ENCODE peak calls at places on chromosomes 1 and 21, in six cellular contexts. One of them, this sample, is unnamed.

GRCh38 chr1:183264132-183264531 is 78.1 kb downstream of the LAMC2 start:
- DNase-seq in HTR-8/SVneo: no peak
- DNase-seq in IMR-90: no peak
- DNase-seq in heart right ventricle: no peak
- DNase-seq in fibroblast of mammary gland: no peak
- DNase-seq in CD4-positive, alpha-beta memory T cell: no peak
- DNase-seq in this sample: no peak

GRCh38 chr21:46153259-46154154 is 1.9 kb downstream of the FTCD start:
- DNase-seq in fibroblast of mammary gland: no peak
- DNase-seq in HTR-8/SVneo: no peak
- DNase-seq in IMR-90: no peak
- DNase-seq in CD4-positive, alpha-beta memory T cell: peak; percentile 12
- DNase-seq in heart right ventricle: peak; percentile 69
- DNase-seq in this sample: no peak

GRCh38 chr1:219488275-219488674 is 124.6 kb downstream of the ZC3H11B start:
- DNase-seq in fibroblast of mammary gland: no peak
- DNase-seq in CD4-positive, alpha-beta memory T cell: no peak
- DNase-seq in HTR-8/SVneo: no peak
- DNase-seq in heart right ventricle: no peak
- DNase-seq in IMR-90: no peak
- DNase-seq in this sample: no peak

GRCh38 chr1:87093286-87093685 is 178.9 kb downstream of the HS2ST1 start:
- DNase-seq in fibroblast of mammary gland: no peak
- DNase-seq in heart right ventricle: no peak
- DNase-seq in HTR-8/SVneo: no peak
- DNase-seq in IMR-90: peak; percentile 36
- DNase-seq in CD4-positive, alpha-beta memory T cell: no peak
- DNase-seq in this sample: no peak

GRCh38 chr1:167499657-167500056 is 18.7 kb downstream of the CD247 start:
- DNase-seq in CD4-positive, alpha-beta memory T cell: no peak
- DNase-seq in heart right ventricle: no peak
- DNase-seq in IMR-90: no peak
- DNase-seq in fibroblast of mammary gland: no peak
- DNase-seq in HTR-8/SVneo: no peak
- DNase-seq in this sample: peak; percentile 64

GRCh38 chr1:44354268-44354839 is 703 bp downstream of the ERI3 start:
- DNase-seq in IMR-90: peak; percentile 35
- DNase-seq in HTR-8/SVneo: no peak
- DNase-seq in CD4-positive, alpha-beta memory T cell: no peak
- DNase-seq in fibroblast of mammary gland: peak; percentile 56
- DNase-seq in heart right ventricle: no peak
- DNase-seq in this sample: no peak

GRCh38 chr21:42456457-42456856 is 39.6 kb downstream of the RSPH1 start:
- DNase-seq in fibroblast of mammary gland: no peak
- DNase-seq in HTR-8/SVneo: no peak
- DNase-seq in IMR-90: no peak
- DNase-seq in heart right ventricle: no peak
- DNase-seq in CD4-positive, alpha-beta memory T cell: peak; percentile 17
- DNase-seq in this sample: peak; percentile 36

GRCh38 chr1:46041551-46041950 is 90.9 kb downstream of the PIK3R3 start:
- DNase-seq in IMR-90: no peak
- DNase-seq in CD4-positive, alpha-beta memory T cell: no peak
- DNase-seq in fibroblast of mammary gland: no peak
- DNase-seq in HTR-8/SVneo: no peak
- DNase-seq in heart right ventricle: no peak
- DNase-seq in this sample: no peak

GRCh38 chr21:31557421-31557955 is 102.0 kb upstream of the SOD1 start:
- DNase-seq in HTR-8/SVneo: no peak
- DNase-seq in fibroblast of mammary gland: no peak
- DNase-seq in heart right ventricle: no peak
- DNase-seq in CD4-positive, alpha-beta memory T cell: peak; percentile 10
- DNase-seq in IMR-90: no peak
- DNase-seq in this sample: no peak

GRCh38 chr1:20385630-20386029 is 95.0 kb downstream of the VWA5B1 start:
- DNase-seq in fibroblast of mammary gland: no peak
- DNase-seq in HTR-8/SVneo: no peak
- DNase-seq in heart right ventricle: no peak
- DNase-seq in IMR-90: no peak
- DNase-seq in CD4-positive, alpha-beta memory T cell: no peak
- DNase-seq in this sample: no peak

GRCh38 chr1:7380712-7381111 is 390.4 kb upstream of the VAMP3 start:
- DNase-seq in CD4-positive, alpha-beta memory T cell: no peak
- DNase-seq in heart right ventricle: no peak
- DNase-seq in fibroblast of mammary gland: no peak
- DNase-seq in IMR-90: no peak
- DNase-seq in HTR-8/SVneo: no peak
- DNase-seq in this sample: no peak

GRCh38 chr1:47231314-47232186 is 475 bp downstream of the TAL1 start:
- DNase-seq in IMR-90: peak; percentile 33
- DNase-seq in heart right ventricle: peak; percentile 30
- DNase-seq in CD4-positive, alpha-beta memory T cell: no peak
- DNase-seq in HTR-8/SVneo: no peak
- DNase-seq in fibroblast of mammary gland: peak; percentile 35
- DNase-seq in this sample: peak; percentile 85

GRCh38 chr1:245129811-245130210 is 25.0 kb upstream of the KIF26B start:
- DNase-seq in CD4-positive, alpha-beta memory T cell: no peak
- DNase-seq in IMR-90: peak; percentile 8
- DNase-seq in fibroblast of mammary gland: peak; percentile 57
- DNase-seq in HTR-8/SVneo: no peak
- DNase-seq in heart right ventricle: no peak
- DNase-seq in this sample: no peak

GRCh38 chr1:150836129-150836773 is 28.2 kb upstream of the CTSK start:
- DNase-seq in CD4-positive, alpha-beta memory T cell: no peak
- DNase-seq in IMR-90: peak; percentile 3
- DNase-seq in heart right ventricle: no peak
- DNase-seq in HTR-8/SVneo: no peak
- DNase-seq in fibroblast of mammary gland: peak; percentile 2
- DNase-seq in this sample: no peak

GRCh38 chr1:107433068-107433467 is 292.2 kb downstream of the NTNG1 start:
- DNase-seq in IMR-90: no peak
- DNase-seq in fibroblast of mammary gland: no peak
- DNase-seq in heart right ventricle: no peak
- DNase-seq in CD4-positive, alpha-beta memory T cell: no peak
- DNase-seq in HTR-8/SVneo: no peak
- DNase-seq in this sample: no peak

GRCh38 chr1:115877511-115877910 is 36.6 kb upstream of the NHLH2 start:
- DNase-seq in CD4-positive, alpha-beta memory T cell: no peak
- DNase-seq in heart right ventricle: no peak
- DNase-seq in HTR-8/SVneo: no peak
- DNase-seq in fibroblast of mammary gland: peak; percentile 3
- DNase-seq in IMR-90: no peak
- DNase-seq in this sample: no peak

GRCh38 chr1:41382531-41383090 is 21.4 kb downstream of the FOXO6 start:
- DNase-seq in IMR-90: no peak
- DNase-seq in fibroblast of mammary gland: no peak
- DNase-seq in heart right ventricle: peak; percentile 65
- DNase-seq in CD4-positive, alpha-beta memory T cell: no peak
- DNase-seq in HTR-8/SVneo: peak; percentile 45
- DNase-seq in this sample: no peak

GRCh38 chr1:59549903-59550302 is 253.0 kb downstream of the FGGY start:
- DNase-seq in fibroblast of mammary gland: peak; percentile 91
- DNase-seq in CD4-positive, alpha-beta memory T cell: no peak
- DNase-seq in IMR-90: peak; percentile 67
- DNase-seq in heart right ventricle: no peak
- DNase-seq in HTR-8/SVneo: no peak
- DNase-seq in this sample: peak; percentile 93

GRCh38 chr1:106360252-106360651 is 696.2 kb upstream of the PRMT6 start:
- DNase-seq in CD4-positive, alpha-beta memory T cell: no peak
- DNase-seq in heart right ventricle: no peak
- DNase-seq in fibroblast of mammary gland: no peak
- DNase-seq in IMR-90: no peak
- DNase-seq in HTR-8/SVneo: no peak
- DNase-seq in this sample: no peak

GRCh38 chr1:200042437-200043329 is 15.2 kb downstream of the NR5A2 start:
- DNase-seq in IMR-90: no peak
- DNase-seq in heart right ventricle: no peak
- DNase-seq in HTR-8/SVneo: no peak
- DNase-seq in fibroblast of mammary gland: no peak
- DNase-seq in CD4-positive, alpha-beta memory T cell: no peak
- DNase-seq in this sample: no peak

GRCh38 chr1:115982399-115982798 is 6.1 kb downstream of the SLC22A15 start:
- DNase-seq in IMR-90: no peak
- DNase-seq in HTR-8/SVneo: no peak
- DNase-seq in fibroblast of mammary gland: no peak
- DNase-seq in CD4-positive, alpha-beta memory T cell: no peak
- DNase-seq in heart right ventricle: no peak
- DNase-seq in this sample: peak; percentile 81

GRCh38 chr1:181010789-181011188 is 11.9 kb downstream of the STX6 start:
- DNase-seq in CD4-positive, alpha-beta memory T cell: no peak
- DNase-seq in fibroblast of mammary gland: no peak
- DNase-seq in heart right ventricle: no peak
- DNase-seq in HTR-8/SVneo: peak; percentile 22
- DNase-seq in IMR-90: peak; percentile 68
- DNase-seq in this sample: no peak

GRCh38 chr21:41866274-41866809 is 12.8 kb downstream of the PRDM15 start:
- DNase-seq in HTR-8/SVneo: no peak
- DNase-seq in heart right ventricle: no peak
- DNase-seq in fibroblast of mammary gland: no peak
- DNase-seq in CD4-positive, alpha-beta memory T cell: no peak
- DNase-seq in IMR-90: no peak
- DNase-seq in this sample: no peak

GRCh38 chr21:16468191-16468590 is 738.4 kb downstream of the USP25 start:
- DNase-seq in fibroblast of mammary gland: peak; percentile 28
- DNase-seq in HTR-8/SVneo: no peak
- DNase-seq in IMR-90: peak; percentile 31
- DNase-seq in heart right ventricle: no peak
- DNase-seq in CD4-positive, alpha-beta memory T cell: no peak
- DNase-seq in this sample: no peak

GRCh38 chr1:23167353-23168078 is 1.1 kb downstream of the LUZP1 start:
- DNase-seq in heart right ventricle: peak; percentile 55
- DNase-seq in fibroblast of mammary gland: peak; percentile 44
- DNase-seq in HTR-8/SVneo: no peak
- DNase-seq in CD4-positive, alpha-beta memory T cell: peak; percentile 26
- DNase-seq in IMR-90: peak; percentile 64
- DNase-seq in this sample: no peak

GRCh38 chr21:28857720-28858119 is 135.0 kb downstream of the LTN1 start:
- DNase-seq in CD4-positive, alpha-beta memory T cell: no peak
- DNase-seq in heart right ventricle: no peak
- DNase-seq in IMR-90: no peak
- DNase-seq in fibroblast of mammary gland: no peak
- DNase-seq in HTR-8/SVneo: no peak
- DNase-seq in this sample: no peak

This sample was measured in MV-4-11.